ENCODE peak calls at places on chromosome 9, in nine cellular contexts. Z, P, O, X, K, H, I, R and M are unnamed samples.

GRCh38 chr9:68739631-68740174 is 34.7 kb downstream of the PIP5K1B start:
- DNase-seq in H (no peak), I (no peak), Z (no peak), O (no peak), P (no peak), K (no peak), X (peak), R (no peak), M (peak)

GRCh38 chr9:4137234-4137633 is 162.6 kb downstream of the GLIS3 start:
- DNase-seq in Z (no peak), R (peak), P (no peak), X (peak), I (no peak), K (no peak), O (peak), H (no peak), M (no peak)

GRCh38 chr9:70998962-70999361 is 122.5 kb downstream of the TRPM3 start:
- DNase-seq in P (no peak), K (no peak), Z (no peak), H (no peak), R (peak), X (no peak), O (no peak), I (no peak), M (no peak)

GRCh38 chr9:91725651-91726050 is 224.4 kb downstream of the ROR2 start:
- DNase-seq in R (no peak), X (no peak), H (no peak), Z (no peak), K (no peak), I (no peak), O (no peak), P (no peak), M (no peak)

GRCh38 chr9:3954950-3955670 is 344.8 kb downstream of the GLIS3 start:
- DNase-seq in R (peak), K (no peak), X (no peak), P (no peak), Z (no peak), H (no peak), O (peak), I (no peak), M (no peak)

GRCh38 chr9:89686134-89686533 is 81.3 kb downstream of the GADD45G start:
- DNase-seq in Z (no peak), O (no peak), R (no peak), X (peak), I (no peak), K (no peak), P (no peak), H (no peak), M (no peak)

GRCh38 chr9:98255064-98255577 is 328 bp downstream of the TBC1D2 start:
- DNase-seq in R (peak), O (peak), H (no peak), I (no peak), P (no peak), K (peak), X (no peak), Z (no peak), M (no peak)

GRCh38 chr9:7536310-7536939 is 263.2 kb downstream of the DMAC1 start:
- DNase-seq in R (peak), Z (no peak), I (peak), H (peak), O (peak), X (peak), K (peak), P (no peak), M (peak)

GRCh38 chr9:129333613-129333960 is 155.5 kb upstream of the IER5L start:
- DNase-seq in P (no peak), H (no peak), Z (no peak), I (no peak), R (no peak), O (no peak), K (no peak), X (peak), M (no peak)

GRCh38 chr9:109742759-109743388 is 37.1 kb upstream of the PALM2AKAP2 start:
- DNase-seq in R (peak), H (no peak), I (no peak), O (no peak), K (no peak), Z (no peak), P (no peak), X (no peak), M (no peak)

GRCh38 chr9:131020388-131020787 is 11.4 kb downstream of the LAMC3 start:
- DNase-seq in R (peak), Z (no peak), X (no peak), H (no peak), I (no peak), O (no peak), P (no peak), K (no peak), M (no peak)

GRCh38 chr9:133773889-133774655 is 35.9 kb upstream of the SARDH start:
- DNase-seq in X (no peak), O (no peak), Z (no peak), R (no peak), H (no peak), I (no peak), K (no peak), P (no peak), M (no peak)

GRCh38 chr9:136372561-136373299 is 739 bp downstream of the CARD9 start:
- DNase-seq in H (no peak), I (peak), X (peak), K (peak), P (no peak), O (no peak), R (peak), Z (no peak), M (peak)

GRCh38 chr9:122941560-122942234 is 877 bp downstream of the RABGAP1 start:
- DNase-seq in R (peak), O (no peak), I (no peak), Z (no peak), H (no peak), K (peak), X (no peak), P (no peak), M (peak)

GRCh38 chr9:69433968-69434367 is 109.0 kb downstream of the ENTREP1 start:
- DNase-seq in R (no peak), P (no peak), K (no peak), Z (no peak), O (no peak), I (no peak), H (no peak), X (no peak), M (no peak)

GRCh38 chr9:128420060-128420650 is 502 bp upstream of the CERCAM start:
- DNase-seq in K (peak), P (peak), O (peak), X (peak), I (peak), R (peak), Z (peak), H (peak), M (peak)

GRCh38 chr9:5773324-5773999 is 59.5 kb downstream of the ERMP1 start:
- DNase-seq in R (no peak), I (no peak), Z (no peak), O (no peak), H (no peak), P (no peak), X (no peak), K (peak), M (no peak)

GRCh38 chr9:12738296-12738695 is 36.5 kb upstream of the LURAP1L start:
- DNase-seq in O (no peak), P (no peak), K (no peak), I (no peak), H (no peak), R (no peak), X (no peak), Z (no peak), M (no peak)

GRCh38 chr9:113633782-113634596 is 170.5 kb downstream of the RGS3 start:
- DNase-seq in X (no peak), R (no peak), Z (no peak), H (no peak), O (no peak), I (no peak), P (peak), K (no peak), M (no peak)

GRCh38 chr9:134822541-134822940 is 58.1 kb upstream of the FCN2 start:
- DNase-seq in K (no peak), X (no peak), R (no peak), H (no peak), P (no peak), Z (no peak), I (no peak), O (no peak), M (no peak)

GRCh38 chr9:109411818-109412352 is 86.2 kb downstream of the PTPN3 start:
- DNase-seq in H (no peak), R (peak), I (no peak), P (no peak), Z (no peak), X (no peak), K (peak), O (peak), M (peak)

GRCh38 chr9:2761424-2761823 is 44.1 kb downstream of the KCNV2 start:
- DNase-seq in H (no peak), O (no peak), I (no peak), K (no peak), P (no peak), X (no peak), Z (no peak), R (no peak), M (no peak)

GRCh38 chr9:134192951-134193731 is 28.8 kb upstream of the RNU6ATAC start:
- DNase-seq in H (no peak), X (no peak), P (no peak), Z (no peak), O (no peak), R (no peak), I (no peak), K (peak), M (no peak)

GRCh38 chr9:137237759-137238726 is 3.0 kb upstream of the TUBB4B start:
- DNase-seq in I (no peak), R (no peak), O (no peak), K (peak), Z (no peak), X (no peak), P (no peak), H (peak), M (no peak)

GRCh38 chr9:107266624-107267369 is 16.3 kb upstream of the RAD23B start:
- DNase-seq in R (no peak), X (no peak), O (no peak), Z (no peak), H (no peak), I (no peak), P (no peak), K (no peak), M (no peak)

GRCh38 chr9:20315672-20316071 is 306.6 kb downstream of the MLLT3 start:
- DNase-seq in O (no peak), Z (no peak), K (no peak), R (peak), X (no peak), P (no peak), H (no peak), I (no peak), M (no peak)

GRCh38 chr9:9912459-9912858 is 700.3 kb downstream of the PTPRD start:
- DNase-seq in H (no peak), X (no peak), O (peak), R (no peak), I (no peak), Z (no peak), K (no peak), P (no peak), M (no peak)

GRCh38 chr9:137726764-137727163 is 108.0 kb downstream of the EHMT1 start:
- DNase-seq in X (no peak), Z (no peak), I (no peak), H (no peak), O (no peak), P (no peak), K (no peak), R (no peak), M (no peak)

GRCh38 chr9:4152876-4153275 is 147.0 kb downstream of the GLIS3 start:
- DNase-seq in P (no peak), X (no peak), I (no peak), R (no peak), Z (no peak), H (no peak), K (peak), O (peak), M (no peak)

GRCh38 chr9:125632321-125633115 is 74.5 kb downstream of the MAPKAP1 start:
- DNase-seq in K (peak), X (peak), H (no peak), Z (no peak), P (no peak), R (peak), O (no peak), I (no peak), M (peak)

GRCh38 chr9:86706391-86706790 is 240.9 kb downstream of the GAS1 start:
- DNase-seq in K (no peak), R (peak), I (no peak), X (no peak), Z (no peak), O (no peak), P (no peak), H (no peak), M (no peak)

GRCh38 chr9:92298036-92298435 is 4.5 kb upstream of the IARS1 start:
- DNase-seq in R (no peak), K (no peak), Z (no peak), H (no peak), X (no peak), I (no peak), O (no peak), P (no peak), M (no peak)